ENCODE peak calls at places on chromosomes 16 and 17, in seven cellular contexts. U is PC-9, V is H9, G is astrocyte, P is fibroblast of lung, R is PC-3, E is GM23248. B is an unnamed sample.
A peak's percentile ranks its signal among the peaks of the same experiment; 100 is the strongest.

GRCh38 chr16:66212426-66212825 is 154.1 kb upstream of the CDH5 start:
- DNase-seq in P (no peak), V (no peak), R (no peak), G (no peak), U (no peak), E (no peak), B (no peak)

GRCh38 chr16:71542377-71542776 is 16.2 kb downstream of the CHST4 start:
- DNase-seq in V (peak; percentile 83), U (no peak), G (no peak), E (peak; percentile 70), R (peak; percentile 6), P (peak; percentile 6), B (peak; percentile 46)

GRCh38 chr17:40038882-40039513 is 15.2 kb downstream of the MED24 start:
- DNase-seq in V (peak; percentile 74), R (peak; percentile 52), U (no peak), E (peak; percentile 95), P (peak; percentile 91), G (peak; percentile 68), B (peak; percentile 92)

GRCh38 chr17:6254036-6254435 is 180.9 kb downstream of the AIPL1 start:
- DNase-seq in G (peak; percentile 12), V (no peak), U (no peak), E (no peak), P (no peak), R (peak; percentile 67), B (peak; percentile 54)

GRCh38 chr17:9465216-9465921 is 110.3 kb downstream of the STX8 start:
- DNase-seq in E (peak; percentile 84), P (peak; percentile 71), G (peak; percentile 82), V (no peak), U (no peak), R (no peak), B (peak; percentile 70)

GRCh38 chr16:12079411-12079965 is 103.0 kb downstream of the SNX29 start:
- DNase-seq in R (no peak), V (no peak), U (no peak), P (no peak), E (no peak), G (no peak), B (no peak)

GRCh38 chr17:79970576-79971068 is 65.0 kb downstream of the TBC1D16 start:
- DNase-seq in V (peak; percentile 85), P (peak; percentile 40), U (no peak), E (peak; percentile 18), R (peak; percentile 81), G (no peak), B (no peak)

GRCh38 chr17:77324227-77324626 is 183.5 kb downstream of the SEC14L1 start:
- DNase-seq in R (no peak), U (no peak), V (peak; percentile 24), G (no peak), E (no peak), P (no peak), B (no peak)

GRCh38 chr17:82937411-82938371 is 97.9 kb upstream of the ZNF750 start:
- DNase-seq in P (no peak), U (no peak), G (no peak), E (no peak), V (no peak), R (no peak), B (peak; percentile 27)

GRCh38 chr16:70644763-70645597 is 1.4 kb upstream of the IL34 start:
- DNase-seq in G (no peak), U (no peak), P (no peak), E (no peak), V (peak; percentile 31), R (no peak), B (peak; percentile 64)

GRCh38 chr17:82356845-82357355 is 2.1 kb upstream of the TEX19 start:
- DNase-seq in E (no peak), V (peak; percentile 81), U (no peak), P (no peak), R (no peak), G (no peak), B (peak; percentile 77)

GRCh38 chr16:77780378-77780837 is 8.0 kb upstream of the VAT1L start:
- DNase-seq in R (peak; percentile 23), P (peak; percentile 77), U (no peak), G (peak; percentile 99), V (no peak), E (peak; percentile 86), B (peak; percentile 83)

GRCh38 chr17:31788956-31789355 is 70.1 kb downstream of the COPRS start:
- DNase-seq in E (peak; percentile 68), V (no peak), G (peak; percentile 40), P (no peak), R (no peak), U (no peak), B (no peak)

GRCh38 chr17:50470451-50470850 is 1.8 kb upstream of the CHAD start:
- DNase-seq in G (no peak), V (no peak), E (no peak), P (no peak), R (no peak), U (no peak), B (peak; percentile 68)

GRCh38 chr16:12489362-12489761 is 314.3 kb downstream of the CPPED1 start:
- DNase-seq in G (no peak), U (no peak), V (no peak), P (no peak), E (no peak), R (no peak), B (no peak)

GRCh38 chr16:89122322-89122831 is 28.7 kb downstream of the ACSF3 start:
- DNase-seq in U (no peak), V (no peak), E (no peak), P (no peak), G (no peak), R (no peak), B (peak; percentile 81)

GRCh38 chr16:17972460-17972943 is 364.0 kb downstream of the NPIPA8 start:
- DNase-seq in R (no peak), U (no peak), P (no peak), V (no peak), G (no peak), E (no peak), B (no peak)

GRCh38 chr17:8186787-8187516 is 3.0 kb downstream of the BORCS6 start:
- DNase-seq in E (peak; percentile 94), G (peak; percentile 89), P (peak; percentile 97), R (peak; percentile 95), V (peak; percentile 98), U (peak; percentile 84), B (peak; percentile 93)

GRCh38 chr16:12339686-12340085 is 363.2 kb downstream of the SNX29 start:
- DNase-seq in V (no peak), E (peak; percentile 79), G (peak; percentile 60), R (no peak), U (no peak), P (no peak), B (peak; percentile 84)

GRCh38 chr17:39722965-39723848 is 7.1 kb downstream of the MIEN1 start:
- DNase-seq in U (no peak), G (no peak), E (peak; percentile 11), V (peak; percentile 89), P (no peak), R (no peak), B (peak; percentile 43)

GRCh38 chr17:49698005-49698404 is 9.8 kb downstream of the SLC35B1 start:
- DNase-seq in P (no peak), G (no peak), U (peak; percentile 19), R (no peak), V (no peak), E (no peak), B (no peak)

GRCh38 chr17:76366247-76366646 is 12.5 kb upstream of the PRPSAP1 start:
- DNase-seq in E (no peak), R (no peak), U (no peak), V (peak; percentile 60), P (no peak), G (no peak), B (no peak)

GRCh38 chr17:55462711-55463110 is 41.1 kb upstream of the MMD start:
- DNase-seq in R (no peak), E (no peak), P (no peak), U (no peak), V (no peak), G (peak; percentile 36), B (no peak)

GRCh38 chr16:68265078-68265925 is 976 bp downstream of the SLC7A6 start:
- DNase-seq in U (peak; percentile 99), R (peak; percentile 80), V (no peak), P (peak; percentile 46), G (peak; percentile 65), E (peak; percentile 88), B (peak; percentile 96)

GRCh38 chr17:64063766-64064224 is 43.4 kb upstream of the ICAM2 start:
- DNase-seq in P (peak; percentile 44), V (peak; percentile 94), U (no peak), E (peak; percentile 24), R (peak; percentile 40), G (no peak), B (peak; percentile 56)
- H2AFZ ChIP-seq in P (no peak overlapping the region), V (no peak overlapping the region), U (no peak overlapping the region), E (no peak overlapping the region), R (no peak overlapping the region), G (no peak overlapping the region), B (no peak overlapping the region)

GRCh38 chr17:81036128-81036891 is 1.4 kb downstream of the BAIAP2 start:
- DNase-seq in E (peak; percentile 49), U (no peak), G (no peak), R (peak; percentile 50), V (no peak), P (no peak), B (peak; percentile 81)
- H3K4me1 ChIP-seq in E (peaks cover 19% of the 10 kb centered on the region), U (peaks cover 48% of the 10 kb centered on the region), G (peaks cover 58% of the 10 kb centered on the region), R (peaks cover 50% of the 10 kb centered on the region), V (peaks cover 4% of the 10 kb centered on the region), P (peaks cover 9% of the 10 kb centered on the region), B (peaks cover 38% of the 10 kb centered on the region)

DNA sequence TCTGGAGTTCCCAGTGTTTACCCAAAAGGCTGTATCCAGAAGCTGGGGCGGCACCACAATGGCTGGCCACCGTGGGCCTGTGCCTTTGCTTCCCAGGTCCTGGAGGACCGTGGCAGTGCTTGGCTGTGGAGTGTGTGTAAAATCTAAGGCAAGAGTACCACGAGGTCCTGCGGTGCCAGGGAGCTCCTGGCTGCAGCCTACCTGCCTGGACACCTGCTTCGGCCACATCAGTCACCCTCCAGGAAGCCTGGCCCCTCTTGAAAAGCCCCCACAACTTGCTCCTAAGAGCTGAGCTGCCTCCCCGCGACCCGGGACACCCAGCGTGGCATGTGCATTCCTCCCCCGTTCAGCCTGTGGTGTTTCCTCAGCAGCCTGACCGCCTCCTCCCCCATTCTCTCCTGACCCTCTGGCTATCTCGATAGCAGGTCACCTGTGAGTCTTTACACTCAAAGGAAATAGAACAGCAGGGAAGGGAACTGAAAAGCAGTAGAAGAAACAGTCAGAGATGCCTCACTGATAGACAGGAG is 7.9 kb downstream of the TIMM22 start:
- DNase-seq in E (no peak), V (no peak), U (no peak), R (no peak), G (no peak), P (no peak), B (peak; percentile 87)
- H3K27ac ChIP-seq in E (no peak overlapping the region), V (no peak overlapping the region), U (no peak overlapping the region), R (no peak overlapping the region), G (no peak overlapping the region), P (no peak overlapping the region), B (no peak overlapping the region)

GRCh38 chr16:67215690-67216089 is 11.2 kb upstream of the TMEM208 start:
- DNase-seq in E (no peak), U (no peak), G (no peak), V (peak; percentile 56), P (no peak), R (no peak), B (no peak)

GRCh38 chr16:67211674-67212073 is 12.7 kb downstream of the ELMO3 start:
- DNase-seq in E (no peak), V (no peak), R (no peak), U (no peak), P (no peak), G (no peak), B (no peak)

GRCh38 chr16:67212766-67213165 is 13.8 kb downstream of the ELMO3 start:
- DNase-seq in R (peak; percentile 73), V (no peak), E (no peak), U (peak; percentile 93), P (no peak), G (no peak), B (no peak)

GRCh38 chr16:67213197-67214019 is 13.5 kb upstream of the TMEM208 start:
- DNase-seq in G (no peak), E (no peak), V (no peak), R (no peak), U (no peak), P (no peak), B (no peak)

GRCh38 chr16:67216612-67217490 is 10.1 kb upstream of the TMEM208 start:
- DNase-seq in U (no peak), P (no peak), E (peak; percentile 22), G (no peak), V (no peak), R (no peak), B (no peak)
- H2AFZ ChIP-seq in U (no peak overlapping the region), P (peak overlapping the region; percentile 5), E (no peak overlapping the region), G (no peak overlapping the region), V (no peak overlapping the region), R (no peak overlapping the region), B (no peak overlapping the region)